ENCODE peak calls at places on chromosomes 11 and 22, in five cellular contexts. T is sigmoid colon, E is cardiac fibroblast, B is A549, F is Panc1. J is an unnamed sample.

GRCh38 chr11:13772223-13773046 is 104.0 kb downstream of the FAR1 start:
- DNase-seq in T (no peak), E (peak; percentile 79), B (peak; percentile 16), F (peak; percentile 43), J (peak; percentile 83)

GRCh38 chr11:130315354-130315970 is 745 bp upstream of the ZBTB44 start:
- DNase-seq in T (peak; percentile 70), E (no peak), B (no peak), F (no peak), J (no peak)

GRCh38 chr11:11347583-11347982 is 5.5 kb downstream of the CSNK2A3 start:
- DNase-seq in T (peak; percentile 74), E (peak; percentile 30), B (no peak), F (no peak), J (no peak)

GRCh38 chr11:62130498-62131464 is 7.0 kb downstream of the INCENP start:
- DNase-seq in T (peak; percentile 25), E (no peak), B (no peak), F (no peak), J (no peak)

GRCh38 chr22:23212061-23213030 is 32.0 kb downstream of the BCR start:
- DNase-seq in T (no peak), E (no peak), B (no peak), F (no peak), J (no peak)

GRCh38 chr11:9972917-9973504 is 309.1 kb downstream of the SWAP70 start:
- DNase-seq in T (no peak), E (peak; percentile 80), B (peak; percentile 63), F (peak; percentile 53), J (peak; percentile 49)

GRCh38 chr11:57458410-57459111 is 1.8 kb upstream of the RTN4RL2 start:
- DNase-seq in T (no peak), E (no peak), B (no peak), F (no peak), J (no peak)

GRCh38 chr22:42298746-42299145 is 28.3 kb upstream of the TCF20 start:
- DNase-seq in T (no peak), E (no peak), B (no peak), F (no peak), J (no peak)

GRCh38 chr11:1411301-1411700 is 21.6 kb downstream of the BRSK2 start:
- DNase-seq in T (no peak), E (no peak), B (no peak), F (no peak), J (no peak)

GRCh38 chr22:46195487-46196165 is 45.3 kb downstream of the PPARA start:
- DNase-seq in T (no peak), E (no peak), B (no peak), F (no peak), J (no peak)

DNA sequence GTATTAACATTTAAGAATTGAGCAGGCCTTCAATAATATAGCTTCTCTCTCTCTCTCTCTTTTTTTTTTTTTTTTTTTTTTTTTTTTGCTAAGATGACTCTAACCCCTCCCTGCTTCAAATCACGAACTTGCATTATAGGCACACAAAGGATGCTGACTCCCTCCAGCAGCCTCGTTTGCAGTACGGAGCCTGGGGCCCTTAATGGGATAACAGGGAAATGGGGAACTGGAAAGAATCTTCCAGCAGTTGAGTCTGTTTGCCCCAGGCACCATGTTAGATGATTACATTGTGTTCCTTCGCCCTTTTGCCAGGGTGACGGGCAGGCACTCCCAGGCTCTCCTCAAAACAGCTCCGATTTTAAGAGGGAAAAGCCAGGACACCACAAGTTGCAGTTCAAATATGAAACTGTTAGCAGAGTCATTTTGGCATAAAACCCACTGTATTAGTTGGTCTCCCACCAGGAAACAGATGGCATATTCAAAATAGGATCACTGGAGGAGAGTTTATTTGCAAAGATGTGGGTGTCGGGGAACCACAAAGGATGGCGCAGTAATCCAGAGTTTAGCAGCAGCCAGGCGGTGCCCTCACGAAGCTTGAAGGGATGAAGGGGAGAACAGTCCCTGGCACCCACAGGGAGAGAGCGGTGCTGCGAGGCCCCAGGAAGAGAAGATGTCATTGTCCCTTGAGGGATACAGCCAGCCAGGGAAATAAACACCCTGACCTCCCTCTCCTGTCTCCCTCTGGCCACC is 26.5 kb upstream of the TREH start:
- DNase-seq in T (no peak), E (peak; percentile 6), B (no peak), F (no peak), J (no peak)
- H3K4me3 ChIP-seq in T (no peak overlapping the region), E (no peak overlapping the region), B (no peak overlapping the region), F (no peak overlapping the region), J (no peak overlapping the region)

GRCh38 chr11:14974723-14975587 is 2.8 kb upstream of the CALCA start:
- DNase-seq in T (no peak), E (peak; percentile 35), B (peak; percentile 49), F (peak; percentile 20), J (peak; percentile 22)
- H3K4me3 ChIP-seq in T (peak overlapping the region; percentile 20), E (no peak overlapping the region), B (peak overlapping the region; percentile 29), F (peak overlapping the region; percentile 37), J (no peak overlapping the region)

GRCh38 chr11:127620660-127621059 is 620.1 kb upstream of the KIRREL3 start:
- DNase-seq in T (no peak), E (no peak), B (no peak), F (no peak), J (no peak)
- H3K4me3 ChIP-seq in T (no peak overlapping the region), E (no peak overlapping the region), B (no peak overlapping the region), F (no peak overlapping the region), J (no peak overlapping the region)

DNA sequence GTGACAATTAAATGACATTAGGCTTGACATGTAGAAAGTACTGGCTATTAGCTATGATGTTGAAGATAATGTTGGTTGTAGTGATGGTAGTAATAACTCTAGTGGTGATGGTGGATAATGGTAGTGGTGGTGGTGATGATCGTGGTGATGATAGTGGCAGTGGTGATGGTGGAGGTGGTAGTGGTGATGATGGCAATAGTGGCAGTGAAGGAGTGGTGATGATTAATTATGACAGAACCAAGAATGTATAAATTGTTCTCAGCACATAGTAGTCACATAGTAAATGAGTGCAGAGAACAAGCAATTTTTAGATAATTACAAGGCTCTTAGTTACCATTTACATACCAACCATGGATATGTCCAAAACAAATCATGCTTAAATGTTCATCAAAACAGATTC is 5.3 kb upstream of the CD44 start:
- DNase-seq in T (no peak), E (no peak), B (no peak), F (no peak), J (no peak)
- H3K4me3 ChIP-seq in T (no peak overlapping the region), E (no peak overlapping the region), B (no peak overlapping the region), F (no peak overlapping the region), J (no peak overlapping the region)

GRCh38 chr11:66857927-66858185 is 992 bp downstream of the LRFN4 start:
- DNase-seq in T (no peak), E (no peak), B (no peak), F (no peak), J (no peak)
- H3K4me3 ChIP-seq in T (no peak overlapping the region), E (peak overlapping the region; percentile 68), B (peak overlapping the region; percentile 74), F (peak overlapping the region; percentile 77), J (peak overlapping the region; percentile 73)

DNA sequence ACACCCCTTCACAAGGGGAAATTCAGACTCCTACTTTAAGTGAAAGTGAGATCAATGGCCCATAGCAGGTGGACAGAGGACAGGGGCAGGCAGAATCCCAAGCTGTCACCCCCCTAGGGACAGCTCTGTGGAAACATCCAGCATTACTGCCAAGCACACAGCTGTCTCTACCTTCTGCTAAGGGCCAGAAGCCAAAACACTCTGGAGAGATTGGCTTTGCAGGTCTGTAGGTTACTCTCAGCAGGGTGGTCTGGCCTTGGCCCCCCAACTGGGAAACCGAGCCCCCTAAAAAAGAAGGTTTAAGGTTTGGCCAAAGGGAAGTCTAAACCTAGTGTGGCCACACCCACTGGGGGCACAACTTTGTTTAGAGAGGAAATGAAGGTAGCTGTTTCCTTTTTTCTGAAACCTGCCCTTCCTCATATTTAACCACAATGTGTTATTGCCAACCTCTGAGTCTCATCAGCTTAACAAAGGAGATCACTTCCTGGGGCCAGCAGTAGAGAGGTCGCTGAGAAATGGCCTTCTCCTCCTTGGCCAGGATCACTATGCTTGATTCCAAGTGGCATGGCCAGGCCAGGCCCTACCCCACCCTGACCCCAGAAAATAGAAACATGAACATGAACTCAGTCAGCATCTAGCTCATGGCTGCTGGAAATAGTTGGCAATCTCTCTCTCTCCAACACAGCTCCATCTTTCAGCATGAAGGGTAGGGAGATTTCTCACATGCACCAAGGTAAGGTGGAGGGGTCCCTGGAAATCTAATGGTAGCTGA is 25.9 kb upstream of the SCARF2 start:
- DNase-seq in T (no peak), E (no peak), B (no peak), F (no peak), J (peak; percentile 64)
- H3K4me3 ChIP-seq in T (no peak overlapping the region), E (no peak overlapping the region), B (no peak overlapping the region), F (no peak overlapping the region), J (no peak overlapping the region)

DNA sequence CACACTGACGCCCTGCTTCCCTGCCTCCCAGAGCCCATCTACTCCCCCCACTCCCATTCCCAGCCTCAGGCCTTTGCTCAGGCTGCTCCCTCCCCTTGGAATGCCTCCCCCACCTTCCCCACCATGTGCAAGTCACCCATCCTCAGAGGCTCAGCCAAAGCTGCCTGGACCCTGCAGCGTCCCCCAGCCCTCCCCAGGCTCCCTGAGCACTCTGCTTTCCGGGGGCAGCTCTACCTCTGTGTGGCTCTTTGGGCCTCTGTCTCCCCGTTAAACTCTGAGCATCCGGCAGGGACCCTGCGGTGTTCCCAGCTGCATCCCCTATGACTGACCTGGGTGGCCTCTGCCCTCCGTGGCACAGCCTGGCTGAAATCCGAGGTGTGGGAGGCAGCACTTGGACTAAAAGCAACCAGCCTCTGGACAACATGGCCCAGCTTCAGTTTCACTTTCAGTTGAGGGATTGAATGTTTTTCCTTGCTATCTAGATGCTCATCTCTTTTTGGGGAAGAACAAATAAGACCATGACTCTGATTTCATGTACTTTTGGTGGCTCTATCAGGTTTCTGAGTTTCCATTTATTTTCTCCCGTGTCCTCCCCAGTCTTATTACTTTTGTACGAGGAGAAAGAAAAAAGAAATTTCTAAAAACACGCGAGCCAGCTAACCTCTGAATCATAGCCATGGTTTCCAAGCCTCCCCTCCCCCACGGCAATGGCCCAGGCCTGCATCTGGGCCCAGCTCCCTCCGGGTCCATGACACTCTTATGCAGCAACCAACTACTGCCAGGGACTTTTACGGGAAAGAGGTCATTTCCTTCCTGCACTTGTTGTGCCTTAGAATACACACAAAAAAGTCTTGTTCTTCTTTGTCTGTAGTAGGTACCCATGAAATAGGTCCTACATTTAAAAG is 3.8 kb downstream of the APOL3 start:
- DNase-seq in T (peak; percentile 96), E (peak; percentile 92), B (no peak), F (peak; percentile 32), J (no peak)
- H3K4me3 ChIP-seq in T (peak overlapping the region; percentile 46), E (peak overlapping the region; percentile 52), B (no peak overlapping the region), F (peak overlapping the region; percentile 56), J (no peak overlapping the region)

J was measured in Jurkat, Clone E6-1.